ENCODE peak calls at places on chromosomes 16 and 17, in four cellular contexts. U is prostate gland, E is AG04449, R is AG04450. X is an unnamed sample.

GRCh38 chr17:7307686-7308624 is 527 bp downstream of the EIF5A start:
- DNase-seq in U (no peak), E (no peak), R (no peak), X (no peak)

GRCh38 chr17:49570540-49571242 is 5.0 kb upstream of the NXPH3 start:
- DNase-seq in U (no peak), E (no peak), R (no peak), X (no peak)

GRCh38 chr17:40791808-40792436 is 7.8 kb downstream of the KRT28 start:
- DNase-seq in U (no peak), E (no peak), R (peak), X (peak)

GRCh38 chr17:63646492-63646815 is 24.2 kb downstream of the MAP3K3 start:
- DNase-seq in U (no peak), E (no peak), R (no peak), X (no peak)

GRCh38 chr16:2520784-2521577 is 810 bp downstream of the AMDHD2 start:
- DNase-seq in U (no peak), E (no peak), R (no peak), X (no peak)

GRCh38 chr16:4860727-4861342 is 13.6 kb downstream of the UBN1 start:
- DNase-seq in U (no peak), E (no peak), R (no peak), X (no peak)

GRCh38 chr17:43477832-43478634 is 5.7 kb upstream of the DHX8 start:
- DNase-seq in U (no peak), E (no peak), R (no peak), X (no peak)

GRCh38 chr17:45291170-45291805 is 25.5 kb downstream of the MAP3K14 start:
- DNase-seq in U (no peak), E (no peak), R (no peak), X (no peak)

GRCh38 chr17:61822326-61823285 is 40.7 kb downstream of the BRIP1 start:
- DNase-seq in U (no peak), E (no peak), R (no peak), X (no peak)

GRCh38 chr17:83080641-83081560 is 1.5 kb downstream of the METRNL start:
- DNase-seq in U (no peak), E (no peak), R (no peak), X (no peak)

GRCh38 chr17:83078378-83079339 is 750 bp upstream of the METRNL start:
- DNase-seq in U (no peak), E (no peak), R (no peak), X (no peak)

GRCh38 chr17:83079340-83079747 is at the start of gene METRNL:
- DNase-seq in U (peak), E (no peak), R (no peak), X (no peak)

GRCh38 chr17:83081561-83082201 is 2.3 kb downstream of the METRNL start:
- DNase-seq in U (no peak), E (no peak), R (no peak), X (no peak)

DNA sequence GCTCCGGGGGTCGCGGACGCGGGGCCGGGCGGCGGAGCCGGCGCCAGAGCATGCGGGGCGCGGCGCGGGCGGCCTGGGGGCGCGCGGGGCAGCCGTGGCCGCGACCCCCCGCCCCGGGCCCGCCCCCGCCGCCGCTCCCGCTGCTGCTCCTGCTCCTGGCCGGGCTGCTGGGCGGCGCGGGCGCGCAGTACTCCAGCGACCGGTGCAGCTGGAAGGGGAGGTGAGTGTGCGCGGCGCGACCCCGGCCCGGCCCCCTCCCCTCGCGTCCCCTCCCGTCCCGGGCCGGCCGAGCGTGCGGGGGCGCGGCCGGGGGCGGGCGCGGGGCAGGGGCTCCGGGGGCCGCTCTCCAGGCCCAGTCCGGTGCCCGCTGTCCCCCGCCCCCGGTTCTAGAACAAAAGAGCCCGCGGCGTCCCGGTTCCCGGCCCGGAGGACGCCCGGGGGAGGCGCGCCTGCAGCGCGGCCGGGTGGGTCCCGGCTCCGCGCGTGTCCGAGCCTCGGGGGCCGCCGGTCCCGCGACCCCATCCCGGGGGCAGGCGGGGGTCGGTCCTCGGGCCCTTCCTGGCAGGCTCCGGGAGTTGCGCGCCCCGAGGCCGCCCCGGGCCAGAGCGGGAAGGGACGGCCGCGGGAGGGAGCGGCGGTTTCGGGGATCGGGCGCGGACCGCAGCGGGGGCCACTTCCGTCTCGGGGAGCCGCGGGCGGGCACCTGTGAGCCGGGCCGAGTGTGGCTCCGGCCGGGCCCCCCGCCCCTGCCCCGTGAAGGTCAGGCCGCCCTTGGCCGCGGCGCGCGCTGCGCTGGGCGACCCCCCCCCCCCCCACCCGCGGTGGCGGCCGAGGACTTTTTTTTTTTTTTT is 582 bp downstream of the METRNL start:
- DNase-seq in U (no peak), E (no peak), R (no peak), X (no peak)
- H3K4me3 ChIP-seq in U (peak), E (peak), R (peak), X (peak)

GRCh38 chr17:72519598-72519936 is 398.7 kb downstream of the SOX9 start:
- DNase-seq in U (no peak), E (no peak), R (no peak), X (no peak)

GRCh38 chr17:72518810-72519597 is 398.2 kb downstream of the SOX9 start:
- DNase-seq in U (peak), E (no peak), R (no peak), X (peak)

GRCh38 chr17:72518333-72518732 is 397.5 kb downstream of the SOX9 start:
- DNase-seq in U (no peak), E (no peak), R (no peak), X (no peak)

GRCh38 chr17:72516772-72517399 is 396.1 kb downstream of the SOX9 start:
- DNase-seq in U (peak), E (no peak), R (no peak), X (no peak)

DNA sequence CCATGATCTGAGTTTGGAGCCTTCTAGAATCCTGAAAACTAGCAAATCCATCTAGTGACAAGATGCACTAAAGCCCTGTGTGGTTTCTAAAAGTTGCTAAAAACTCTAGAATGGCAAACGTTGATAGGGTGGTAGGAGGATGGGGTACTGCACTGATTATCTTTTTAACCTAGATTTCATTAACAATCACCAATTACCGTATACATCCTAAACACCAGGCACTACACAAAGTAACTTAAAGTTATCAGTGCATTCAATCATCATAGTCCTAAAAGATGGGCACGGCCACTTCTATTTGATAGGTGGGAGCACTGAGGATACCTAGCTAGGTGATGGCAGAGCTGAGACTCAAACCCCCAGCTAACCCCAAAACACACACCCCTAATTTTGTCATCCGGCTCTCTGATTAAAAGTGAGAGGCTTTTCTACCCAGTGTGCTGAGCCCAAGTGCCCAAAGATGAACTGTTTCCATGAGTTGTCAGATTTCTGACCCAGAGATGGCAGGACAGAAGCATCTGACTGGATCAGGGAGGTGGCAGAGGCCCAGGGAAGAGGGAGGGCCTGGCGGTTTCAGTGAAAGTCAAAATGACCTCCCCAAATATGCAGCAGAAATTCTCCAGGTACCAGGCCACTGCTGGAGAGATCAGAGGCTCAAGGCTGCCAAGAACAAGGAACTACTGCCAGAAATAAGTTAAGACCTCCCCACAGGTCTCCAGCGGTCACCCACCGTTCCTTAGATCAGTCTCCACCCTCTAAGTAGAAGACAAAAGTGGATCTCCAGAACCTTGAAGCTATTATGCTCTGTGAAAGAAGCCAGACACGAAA is 396.8 kb downstream of the SOX9 start:
- DNase-seq in U (no peak), E (no peak), R (no peak), X (no peak)
- H3K4me3 ChIP-seq in U (no peak), E (no peak), R (no peak), X (no peak)

DNA sequence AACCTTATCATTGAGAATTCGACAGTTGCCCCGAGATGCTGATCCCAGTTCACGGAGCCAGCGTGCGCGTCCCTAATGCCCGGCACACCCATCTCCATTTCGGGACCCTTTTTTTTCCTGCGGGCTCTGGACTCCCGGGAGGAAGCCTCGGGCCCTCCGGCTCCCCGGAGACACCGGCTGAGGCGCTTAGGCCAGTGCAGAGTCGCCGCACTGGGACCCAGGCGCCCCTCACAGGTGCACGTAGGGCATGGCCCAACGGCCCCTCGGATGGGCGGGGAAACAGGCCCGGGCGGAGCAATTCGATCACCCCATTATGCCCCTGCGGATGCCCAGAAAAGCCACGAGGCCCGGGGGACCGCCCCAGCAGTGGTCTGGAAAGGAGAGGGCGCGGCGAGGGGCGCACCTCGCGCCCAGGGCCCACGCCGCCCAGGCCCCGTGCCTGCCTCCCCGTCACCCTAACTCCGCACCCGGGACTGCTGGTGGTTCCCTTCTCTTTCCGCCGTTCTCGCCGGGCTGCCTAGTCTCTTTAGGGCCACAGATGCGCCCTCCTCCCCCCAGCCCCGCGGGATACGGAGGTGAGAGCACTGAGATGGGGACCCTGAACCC is 18.5 kb upstream of the ZFHX3 start:
- DNase-seq in U (no peak), E (no peak), R (no peak), X (no peak)
- H3K4me3 ChIP-seq in U (peak), E (no peak), R (no peak), X (no peak)

GRCh38 chr16:49355923-49356665 is 17.5 kb upstream of the C16orf78 start:
- DNase-seq in U (no peak), E (no peak), R (no peak), X (no peak)

GRCh38 chr16:49352923-49353322 is 20.7 kb upstream of the C16orf78 start:
- DNase-seq in U (no peak), E (no peak), R (no peak), X (no peak)

GRCh38 chr16:49354101-49354500 is 19.5 kb upstream of the C16orf78 start:
- DNase-seq in U (no peak), E (no peak), R (no peak), X (no peak)

GRCh38 chr16:49354991-49355390 is 18.6 kb upstream of the C16orf78 start:
- DNase-seq in U (no peak), E (no peak), R (no peak), X (no peak)

DNA sequence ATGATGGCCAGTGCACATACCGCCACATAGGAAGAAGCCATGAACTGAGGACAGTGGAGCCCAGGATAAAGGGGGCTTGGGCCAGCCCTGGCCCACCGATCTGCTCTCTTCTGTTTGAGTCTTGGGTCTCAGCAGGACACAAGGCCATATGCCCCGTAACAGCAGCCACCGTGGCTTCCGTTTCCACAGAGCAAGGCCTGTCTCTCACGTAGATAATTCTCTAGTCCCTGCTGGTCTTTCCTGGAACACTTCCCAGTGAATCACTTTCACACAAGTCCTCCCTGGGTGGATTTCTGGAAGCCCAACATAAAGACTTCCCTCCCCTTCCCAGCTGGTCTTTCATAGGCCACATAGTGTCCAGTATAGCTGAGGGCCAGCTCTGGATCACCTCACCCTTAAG is 20.0 kb upstream of the C16orf78 start:
- DNase-seq in U (no peak), E (no peak), R (no peak), X (no peak)
- H3K4me3 ChIP-seq in U (no peak), E (no peak), R (no peak), X (no peak)

GRCh38 chr17:36089888-36090836 is at the start of gene CCL3:
- DNase-seq in U (no peak), E (no peak), R (no peak), X (no peak)

GRCh38 chr17:36085710-36086268 is 4.2 kb downstream of the CCL3 start:
- DNase-seq in U (no peak), E (no peak), R (no peak), X (no peak)

GRCh38 chr17:36094232-36094631 is 4.3 kb upstream of the CCL3 start:
- DNase-seq in U (no peak), E (no peak), R (no peak), X (no peak)

GRCh38 chr17:36092228-36092627 is 2.3 kb upstream of the CCL3 start:
- DNase-seq in U (no peak), E (no peak), R (no peak), X (no peak)

GRCh38 chr17:36088559-36089376 is 1.2 kb downstream of the CCL3 start:
- DNase-seq in U (no peak), E (no peak), R (no peak), X (no peak)
- H3K4me3 ChIP-seq in U (no peak), E (no peak), R (no peak), X (no peak)